ENCODE peak calls at places on chromosomes 13 and 19, in four cellular contexts. A is activated T-helper 1 cell treated with anti-CD3 and anti-CD28 coated beads, Interleukin-2, amount 50 U/mL, for 16 hours; V is choroid plexus epithelial cell; S is fibroblast of the conjunctiva. E is an unnamed sample.

GRCh38 chr19:14214580-14214979 is 8.6 kb upstream of the ADGRL1 start:
- DNase-seq in S (no peak), V (no peak), A (no peak), E (no peak)

GRCh38 chr19:45156751-45157150 is 4.0 kb downstream of the NKPD1 start:
- DNase-seq in S (no peak), A (no peak), V (no peak), E (no peak)

GRCh38 chr13:100673831-100674362 is 698 bp downstream of the TMTC4 start:
- DNase-seq in S (peak; percentile 59), A (no peak), V (peak; percentile 94), E (peak; percentile 89)

GRCh38 chr19:46863818-46864629 is 3.2 kb downstream of the ARHGAP35 start:
- DNase-seq in A (no peak), V (peak; percentile 66), S (peak; percentile 62), E (peak; percentile 91)

GRCh38 chr13:27915301-27916207 is 4.2 kb upstream of the PDX1 start:
- DNase-seq in A (no peak), V (no peak), S (no peak), E (no peak)

GRCh38 chr13:95533545-95534135 is 18.9 kb upstream of the CLDN10 start:
- DNase-seq in V (no peak), A (no peak), S (no peak), E (no peak)

GRCh38 chr19:5343848-5344247 is 3.2 kb upstream of the PTPRS start:
- DNase-seq in V (peak; percentile 75), A (no peak), S (no peak), E (peak; percentile 25)

GRCh38 chr13:61833228-61833627 is 417.6 kb upstream of the PCDH20 start:
- DNase-seq in V (no peak), S (no peak), A (no peak), E (no peak)

GRCh38 chr19:50419022-50419579 is 363 bp downstream of the SPIB start:
- DNase-seq in S (no peak), A (no peak), V (no peak), E (no peak)

GRCh38 chr13:29310806-29311205 is 284.7 kb downstream of the SLC7A1 start:
- DNase-seq in V (no peak), A (no peak), S (no peak), E (no peak)

GRCh38 chr13:114272977-114273376 is 8.4 kb upstream of the UPF3A start:
- DNase-seq in V (no peak), S (no peak), A (no peak), E (no peak)

GRCh38 chr19:18749362-18750231 is 41.5 kb downstream of the COMP start:
- DNase-seq in S (no peak), A (no peak), V (no peak), E (no peak)

GRCh38 chr13:99224019-99224418 is 23.4 kb downstream of the UBAC2 start:
- DNase-seq in A (no peak), V (no peak), S (no peak), E (no peak)

GRCh38 chr19:39967561-39967960 is 3.4 kb upstream of the PSMC4 start:
- DNase-seq in A (no peak), V (no peak), S (no peak), E (no peak)

E was measured in fibroblast of the aortic adventitia.